ENCODE peak calls at places on chromosomes 7 and 10, in eight cellular contexts. D, G, I, E, R, O, H and W are unnamed samples.

GRCh38 chr7:50411333-50412028 is 38.7 kb downstream of the FIGNL1 start:
- DNase-seq in H (no peak), I (no peak), R (no peak), E (no peak), O (no peak), G (no peak), D (no peak), W (no peak)

GRCh38 chr7:101563198-101563901 is 65.7 kb downstream of the MYL10 start:
- DNase-seq in E (no peak), H (no peak), O (no peak), I (no peak), G (no peak), D (no peak), R (no peak), W (no peak)

GRCh38 chr10:23479798-23480473 is 41.1 kb downstream of the OTUD1 start:
- DNase-seq in D (peak), E (no peak), G (no peak), H (no peak), I (no peak), O (no peak), R (no peak), W (no peak)

GRCh38 chr7:98362517-98362916 is 38.4 kb downstream of the BAIAP2L1 start:
- DNase-seq in R (no peak), H (no peak), I (peak), E (no peak), D (no peak), G (no peak), O (no peak), W (no peak)

GRCh38 chr7:2405601-2406345 is 2.4 kb downstream of the CHST12 start:
- DNase-seq in R (no peak), D (no peak), H (no peak), I (no peak), G (peak), E (no peak), O (no peak), W (no peak)

GRCh38 chr10:98415710-98416077 is 712 bp upstream of the PYROXD2 start:
- DNase-seq in G (no peak), E (peak), R (no peak), I (no peak), D (no peak), H (no peak), O (no peak), W (no peak)

GRCh38 chr10:78295242-78295641 is 261.6 kb downstream of the RPS24 start:
- DNase-seq in E (no peak), R (no peak), O (no peak), G (no peak), I (no peak), D (no peak), H (no peak), W (no peak)

GRCh38 chr10:15346440-15347141 is 24.5 kb downstream of the FAM171A1 start:
- DNase-seq in E (no peak), R (no peak), H (no peak), O (no peak), D (no peak), G (no peak), I (no peak), W (no peak)

GRCh38 chr10:52644678-52645434 is 127.7 kb downstream of the MBL2 start:
- DNase-seq in E (peak), H (peak), G (no peak), D (peak), I (no peak), R (peak), O (no peak), W (no peak)

GRCh38 chr10:5665380-5666323 is 743 bp downstream of the ASB13 start:
- DNase-seq in G (no peak), R (no peak), H (no peak), O (no peak), E (peak), D (peak), I (no peak), W (no peak)

GRCh38 chr7:130988443-130988842 is 254.4 kb upstream of the KLF14 start:
- DNase-seq in E (no peak), R (no peak), H (no peak), D (no peak), I (no peak), G (no peak), O (no peak), W (no peak)

GRCh38 chr7:152076324-152076821 is 50.9 kb downstream of the GALNT11 start:
- DNase-seq in D (no peak), O (no peak), I (no peak), E (peak), G (no peak), H (no peak), R (peak), W (no peak)

GRCh38 chr7:155729847-155730246 is 82.4 kb downstream of the SHH start:
- DNase-seq in D (no peak), G (no peak), I (no peak), E (no peak), H (peak), O (no peak), R (no peak), W (no peak)

GRCh38 chr7:46930336-46930735 is 651.6 kb downstream of the TNS3 start:
- DNase-seq in R (no peak), I (no peak), G (no peak), H (no peak), D (no peak), O (no peak), E (no peak), W (no peak)

GRCh38 chr10:61047011-61047410 is 103.0 kb upstream of the RHOBTB1 start:
- DNase-seq in O (no peak), E (no peak), H (no peak), G (no peak), D (no peak), I (no peak), R (no peak), W (peak)

GRCh38 chr10:59366310-59366709 is 4.0 kb upstream of the FAM13C start:
- DNase-seq in G (no peak), D (no peak), E (no peak), R (no peak), H (no peak), O (no peak), I (no peak), W (no peak)

GRCh38 chr7:131431289-131431688 is 103.6 kb downstream of the MKLN1 start:
- DNase-seq in H (peak), O (no peak), D (no peak), I (no peak), R (no peak), G (no peak), E (no peak), W (no peak)

GRCh38 chr10:22770270-22770669 is 55.9 kb upstream of the PIP4K2A start:
- DNase-seq in I (no peak), D (no peak), H (no peak), R (no peak), O (no peak), G (no peak), E (no peak), W (no peak)

GRCh38 chr10:22803201-22803895 is 89.0 kb upstream of the PIP4K2A start:
- DNase-seq in H (no peak), G (no peak), D (no peak), O (no peak), E (no peak), I (no peak), R (no peak), W (no peak)

GRCh38 chr7:121406-121805 is 71.0 kb upstream of the FAM20C start:
- DNase-seq in I (no peak), H (no peak), E (no peak), G (no peak), O (no peak), D (no peak), R (no peak), W (no peak)

GRCh38 chr10:131777162-131777561 is 123.6 kb upstream of the PPP2R2D start:
- DNase-seq in R (no peak), I (no peak), G (no peak), H (no peak), O (no peak), E (no peak), D (no peak), W (no peak)

GRCh38 chr7:44213872-44214595 is 13.3 kb downstream of the YKT6 start:
- DNase-seq in I (peak), E (peak), D (no peak), R (peak), O (peak), G (no peak), H (no peak), W (no peak)

GRCh38 chr7:46201966-46202365 is 280.9 kb upstream of the IGFBP3 start:
- DNase-seq in H (no peak), D (no peak), G (no peak), O (no peak), R (no peak), I (no peak), E (no peak), W (no peak)

GRCh38 chr7:103987455-103987854 is 2.0 kb downstream of the RELN start:
- DNase-seq in D (no peak), G (no peak), E (peak), I (no peak), O (no peak), H (no peak), R (no peak), W (no peak)

GRCh38 chr7:112182749-112183148 is 23.4 kb downstream of the DOCK4 start:
- DNase-seq in D (no peak), H (no peak), E (peak), I (no peak), R (no peak), O (no peak), G (no peak), W (no peak)

GRCh38 chr10:115921795-115922194 is 351.2 kb downstream of the GFRA1 start:
- DNase-seq in R (no peak), D (no peak), O (no peak), I (no peak), G (no peak), H (no peak), E (no peak), W (no peak)

GRCh38 chr10:123017421-123018165 is 8.8 kb downstream of the ACADSB start:
- DNase-seq in D (no peak), I (peak), E (no peak), O (no peak), H (peak), G (no peak), R (no peak), W (no peak)

GRCh38 chr10:16787361-16787791 is 29.8 kb downstream of the RSU1 start:
- DNase-seq in O (no peak), H (no peak), R (no peak), G (no peak), D (no peak), E (no peak), I (no peak), W (no peak)

GRCh38 chr7:1674161-1675035 is 4.3 kb downstream of the ELFN1 start:
- DNase-seq in I (no peak), D (no peak), E (no peak), R (no peak), O (peak), G (no peak), H (no peak), W (no peak)

GRCh38 chr7:68730194-68730593 is 868.1 kb upstream of the AUTS2 start:
- DNase-seq in R (no peak), I (no peak), D (no peak), O (no peak), H (no peak), E (peak), G (no peak), W (no peak)

GRCh38 chr7:54995631-54996340 is 23.0 kb upstream of the EGFR start:
- DNase-seq in D (peak), I (no peak), H (peak), R (peak), E (peak), O (no peak), G (peak), W (no peak)

GRCh38 chr10:44891721-44892120 is 19.4 kb upstream of the TMEM72 start:
- DNase-seq in G (no peak), O (no peak), I (no peak), H (no peak), E (no peak), R (no peak), D (no peak), W (no peak)

GRCh38 chr7:99733448-99733847 is 1.5 kb downstream of the CYP3A7 start:
- DNase-seq in H (no peak), E (peak), D (no peak), I (no peak), R (no peak), G (no peak), O (no peak), W (no peak)

GRCh38 chr7:492714-493065 is 27.0 kb downstream of the PDGFA start:
- DNase-seq in H (no peak), D (no peak), I (no peak), E (no peak), R (no peak), G (no peak), O (no peak), W (no peak)

GRCh38 chr10:29841724-29842649 is 207.2 kb upstream of the SVIL start:
- DNase-seq in R (no peak), O (peak), H (peak), G (no peak), E (peak), I (no peak), D (no peak), W (no peak)

GRCh38 chr10:77586719-77587423 is 50.7 kb downstream of the KCNMA1 start:
- DNase-seq in O (no peak), R (no peak), D (no peak), H (peak), I (no peak), E (no peak), G (no peak), W (no peak)

GRCh38 chr7:4962872-4963775 is 4.1 kb upstream of the MMD2 start:
- DNase-seq in G (no peak), O (no peak), H (no peak), D (no peak), E (no peak), I (no peak), R (no peak), W (no peak)

GRCh38 chr7:99535667-99536066 is 16.2 kb downstream of the FAM200A start:
- DNase-seq in I (no peak), H (no peak), G (no peak), E (no peak), D (no peak), O (no peak), R (no peak), W (no peak)

GRCh38 chr7:73992104-73992562 is 35.8 kb upstream of the ELN start:
- DNase-seq in R (no peak), D (no peak), G (no peak), O (no peak), H (peak), I (no peak), E (no peak), W (no peak)
- TF ChIP-seq POLR2AphosphoS5 in R (no peak), D (no peak), G (no peak), O (peak), H (peak), I (no peak), E (no peak), W (no peak)

GRCh38 chr10:124523886-124524285 is 62.3 kb downstream of the LHPP start:
- DNase-seq in R (no peak), D (no peak), O (no peak), I (no peak), E (no peak), H (no peak), G (no peak), W (no peak)

GRCh38 chr10:124522903-124523260 is 61.3 kb downstream of the LHPP start:
- DNase-seq in I (no peak), H (no peak), G (no peak), O (no peak), E (peak), R (no peak), D (no peak), W (no peak)

GRCh38 chr10:124524991-124525653 is 63.5 kb downstream of the LHPP start:
- DNase-seq in R (no peak), E (no peak), D (no peak), H (no peak), G (no peak), O (no peak), I (no peak), W (no peak)

GRCh38 chr10:124522131-124522902 is 60.7 kb downstream of the LHPP start:
- DNase-seq in O (no peak), H (no peak), R (no peak), G (no peak), E (no peak), D (no peak), I (no peak), W (no peak)

DNA sequence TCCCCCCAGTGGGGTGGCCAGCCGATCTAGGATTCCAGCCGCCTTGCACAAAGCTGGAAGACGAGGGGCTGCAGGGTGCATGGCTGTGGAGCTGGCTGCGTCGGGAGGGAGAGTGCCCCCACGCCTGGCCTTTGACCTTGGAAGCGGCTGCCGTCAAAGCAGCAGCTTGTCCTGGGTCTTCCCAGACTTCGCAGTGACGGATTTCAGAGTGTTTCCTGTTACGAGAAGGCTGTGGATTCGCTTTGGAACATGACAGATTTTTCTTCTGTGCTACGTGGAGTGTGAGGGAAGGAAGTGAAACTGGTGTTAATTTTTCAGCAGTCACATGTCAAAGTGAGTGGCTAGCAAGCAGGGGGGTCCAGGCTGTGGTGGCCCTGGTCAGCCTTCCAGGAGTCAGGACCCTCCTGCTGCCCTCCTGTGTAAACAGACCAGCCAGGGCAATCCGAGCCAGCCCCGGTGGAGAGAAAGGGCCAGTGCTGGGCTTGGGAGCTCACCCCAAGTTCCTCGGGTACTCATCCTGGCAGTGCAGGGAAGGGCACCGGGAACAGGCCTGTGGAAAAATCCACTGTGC is 61.8 kb downstream of the LHPP start:
- DNase-seq in H (no peak), I (no peak), E (no peak), R (no peak), D (no peak), G (no peak), O (no peak), W (no peak)
- H3K27ac ChIP-seq in H (no peak), I (peak), E (no peak), R (no peak), D (no peak), G (no peak), O (peak), W (no peak)

GRCh38 chr7:94909023-94909466 is 1.7 kb downstream of the PPP1R9A start:
- DNase-seq in R (no peak), D (no peak), H (no peak), I (no peak), O (no peak), G (no peak), E (no peak), W (no peak)
- H3K4me3 ChIP-seq in R (peak), D (no peak), H (peak), I (peak), O (peak), G (no peak), E (peak), W (peak)

GRCh38 chr10:95604630-95605029 is 43.5 kb upstream of the SORBS1 start:
- DNase-seq in R (no peak), E (peak), G (no peak), O (no peak), H (no peak), D (no peak), I (no peak), W (no peak)

GRCh38 chr10:95602382-95602781 is 41.2 kb upstream of the SORBS1 start:
- DNase-seq in I (no peak), R (no peak), G (no peak), H (no peak), E (peak), O (no peak), D (no peak), W (no peak)

GRCh38 chr10:95600158-95600557 is 39.0 kb upstream of the SORBS1 start:
- DNase-seq in R (no peak), E (no peak), H (no peak), D (no peak), O (no peak), I (no peak), G (no peak), W (no peak)

GRCh38 chr10:95597788-95598187 is 36.6 kb upstream of the SORBS1 start:
- DNase-seq in O (no peak), G (no peak), R (no peak), H (no peak), E (no peak), D (no peak), I (no peak), W (no peak)

DNA sequence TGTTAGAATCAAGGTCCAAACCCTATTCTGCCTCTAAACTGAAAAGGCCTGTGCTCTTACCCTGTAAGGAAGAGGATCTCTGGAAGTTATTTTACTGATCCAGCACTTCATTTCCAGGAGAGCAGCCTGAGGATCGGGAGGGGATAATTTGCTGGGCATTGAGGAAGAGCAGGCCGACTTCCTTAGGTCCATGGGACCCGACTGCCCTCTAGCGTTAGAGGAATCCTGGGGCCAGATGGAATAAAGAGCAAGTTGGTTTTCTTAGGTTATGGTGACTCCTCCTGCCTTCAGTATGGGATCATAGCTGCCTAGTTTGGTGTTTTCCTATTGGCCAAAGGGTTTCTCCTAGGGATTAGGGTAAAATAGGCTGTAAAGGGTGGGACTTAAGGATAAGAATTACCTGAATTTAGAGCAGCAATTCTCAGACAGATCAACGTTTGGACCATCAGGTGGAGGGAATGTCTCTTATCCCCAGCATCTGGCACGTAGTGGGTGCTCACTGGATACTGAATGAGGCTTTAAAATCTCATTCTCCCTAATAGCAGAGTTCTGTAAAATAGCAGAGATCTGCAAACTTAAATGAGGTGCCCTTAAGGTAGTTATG is 40.0 kb upstream of the SORBS1 start:
- DNase-seq in G (peak), R (peak), E (peak), D (peak), H (peak), O (peak), I (peak), W (peak)
- TF ChIP-seq POLR2AphosphoS5 in G (no peak), R (no peak), E (no peak), D (no peak), H (peak), O (peak), I (no peak), W (no peak)

GRCh38 chr7:64914557-64914956 is 11.5 kb downstream of the ZNF273 start:
- DNase-seq in O (no peak), D (no peak), R (no peak), I (no peak), E (no peak), G (no peak), H (no peak), W (no peak)
- H3K27ac ChIP-seq in O (no peak), D (no peak), R (no peak), I (no peak), E (no peak), G (no peak), H (no peak), W (no peak)

DNA sequence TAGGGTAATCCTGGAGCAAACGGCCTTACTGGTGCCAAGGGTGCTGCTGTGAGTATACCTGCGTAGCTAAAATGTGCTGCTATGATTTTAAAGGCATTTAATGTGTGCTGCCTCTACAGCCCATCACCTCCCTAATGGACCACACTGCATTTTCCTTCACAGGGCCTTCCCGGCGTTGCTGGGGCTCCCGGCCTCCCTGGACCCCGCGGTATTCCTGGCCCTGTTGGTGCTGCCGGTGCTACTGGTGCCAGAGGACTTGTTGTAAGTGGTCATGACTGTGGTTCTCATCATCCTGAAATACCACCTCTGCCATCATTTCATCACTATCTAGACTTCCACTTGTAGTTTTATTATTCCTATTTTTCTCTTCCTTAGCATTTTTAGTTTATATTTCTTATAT is 14.9 kb downstream of the COL1A2 start:
- DNase-seq in E (no peak), R (no peak), D (no peak), H (no peak), G (no peak), I (no peak), O (no peak), W (no peak)
- H3K4me3 ChIP-seq in E (no peak), R (no peak), D (no peak), H (no peak), G (no peak), I (no peak), O (no peak), W (no peak)